ENCODE peak calls at places on chromosome 12, in seven cellular contexts. E is Calu3, S is WTC11, R is heart left ventricle, O is AG04449, W is colonic mucosa, N is endothelial cell of umbilical vein. P is an unnamed sample.

GRCh38 chr12:106179086-106179485 is 40.3 kb upstream of the NUAK1 start:
- DNase-seq in E (no peak), S (no peak), R (peak), O (no peak), W (no peak), N (no peak), P (no peak)

GRCh38 chr12:91818236-91819131 is 327.2 kb downstream of the BTG1 start:
- DNase-seq in E (no peak), S (no peak), R (no peak), O (no peak), W (no peak), N (no peak), P (no peak)

GRCh38 chr12:129902371-129903091 is 1.3 kb downstream of the TMEM132D start:
- DNase-seq in E (no peak), S (no peak), R (no peak), O (no peak), W (no peak), N (no peak), P (no peak)

GRCh38 chr12:102501773-102502172 is 21.4 kb upstream of the IGF1 start:
- DNase-seq in E (no peak), S (no peak), R (no peak), O (no peak), W (no peak), N (no peak), P (no peak)

GRCh38 chr12:106084048-106084671 is 54.6 kb downstream of the NUAK1 start:
- DNase-seq in E (no peak), S (peak), R (no peak), O (peak), W (no peak), N (no peak), P (no peak)

GRCh38 chr12:123997908-123998307 is 24.9 kb downstream of the ZNF664 start:
- DNase-seq in E (no peak), S (no peak), R (no peak), O (no peak), W (no peak), N (no peak), P (no peak)

GRCh38 chr12:18267427-18267826 is 6.1 kb downstream of the PIK3C2G start:
- DNase-seq in E (no peak), S (no peak), R (no peak), O (no peak), W (no peak), N (no peak), P (no peak)

GRCh38 chr12:57216014-57216891 is at the start of gene NXPH4:
- DNase-seq in E (peak), S (peak), R (peak), O (no peak), W (peak), N (no peak), P (no peak)

GRCh38 chr12:50217202-50217601 is 50.0 kb upstream of the CERS5 start:
- DNase-seq in E (no peak), S (no peak), R (no peak), O (no peak), W (no peak), N (no peak), P (no peak)

GRCh38 chr12:19436931-19437330 is 2.4 kb upstream of the AEBP2 start:
- DNase-seq in E (no peak), S (no peak), R (no peak), O (no peak), W (no peak), N (no peak), P (no peak)

GRCh38 chr12:6539276-6540134 is 5.2 kb downstream of the GAPDH start:
- DNase-seq in E (no peak), S (no peak), R (no peak), O (no peak), W (peak), N (no peak), P (no peak)

GRCh38 chr12:124565071-124565491 is 2.3 kb downstream of the NCOR2 start:
- DNase-seq in E (no peak), S (no peak), R (no peak), O (no peak), W (no peak), N (no peak), P (no peak)

GRCh38 chr12:14665354-14666348 is 30.7 kb downstream of the GUCY2C start:
- DNase-seq in E (no peak), S (peak), R (no peak), O (no peak), W (no peak), N (no peak), P (no peak)

GRCh38 chr12:26833692-26834168 is 736 bp upstream of the ITPR2 start:
- DNase-seq in E (no peak), S (peak), R (no peak), O (no peak), W (peak), N (peak), P (no peak)

GRCh38 chr12:47303207-47303606 is 223.4 kb upstream of the AMIGO2 start:
- DNase-seq in E (no peak), S (no peak), R (no peak), O (peak), W (no peak), N (no peak), P (no peak)

GRCh38 chr12:76374395-76375020 is 26.3 kb upstream of the BBS10 start:
- DNase-seq in E (peak), S (no peak), R (no peak), O (peak), W (no peak), N (no peak), P (no peak)

GRCh38 chr12:57896139-57896436 is 45.3 kb upstream of the ATP23 start:
- DNase-seq in E (no peak), S (no peak), R (no peak), O (no peak), W (peak), N (no peak), P (no peak)

GRCh38 chr12:12645485-12645884 is 33.8 kb downstream of the CREBL2 start:
- DNase-seq in E (peak), S (no peak), R (no peak), O (no peak), W (no peak), N (peak), P (no peak)

GRCh38 chr12:114904254-114905003 is 220.5 kb upstream of the TBX3 start:
- DNase-seq in E (no peak), S (no peak), R (no peak), O (no peak), W (no peak), N (no peak), P (no peak)

GRCh38 chr12:7079826-7080125 is 12.5 kb downstream of the C1R start:
- DNase-seq in E (no peak), S (no peak), R (no peak), O (no peak), W (no peak), N (no peak), P (no peak)

GRCh38 chr12:130423136-130423535 is 85.4 kb downstream of the PIWIL1 start:
- DNase-seq in E (no peak), S (no peak), R (no peak), O (no peak), W (no peak), N (no peak), P (no peak)

GRCh38 chr12:6039894-6040601 is 84.4 kb downstream of the VWF start:
- DNase-seq in E (peak), S (peak), R (peak), O (no peak), W (peak), N (peak), P (peak)

GRCh38 chr12:6376965-6377666 is 1.8 kb upstream of the SCNN1A start:
- DNase-seq in E (no peak), S (no peak), R (no peak), O (no peak), W (no peak), N (no peak), P (no peak)

GRCh38 chr12:58416211-58416610 is 474.8 kb downstream of the ATP23 start:
- DNase-seq in E (no peak), S (no peak), R (no peak), O (peak), W (no peak), N (peak), P (no peak)

GRCh38 chr12:1525858-1526257 is 68.5 kb downstream of the FBXL14 start:
- DNase-seq in E (no peak), S (no peak), R (no peak), O (no peak), W (no peak), N (no peak), P (no peak)

GRCh38 chr12:79652521-79652920 is 38.2 kb downstream of the PAWR start:
- DNase-seq in E (no peak), S (no peak), R (no peak), O (no peak), W (no peak), N (no peak), P (no peak)

GRCh38 chr12:16564675-16565074 is 41.3 kb downstream of the LMO3 start:
- DNase-seq in E (no peak), S (no peak), R (no peak), O (no peak), W (no peak), N (no peak), P (no peak)

GRCh38 chr12:105716621-105717020 is 386.1 kb downstream of the C12orf75 start:
- DNase-seq in E (no peak), S (no peak), R (no peak), O (no peak), W (no peak), N (no peak), P (no peak)

GRCh38 chr12:45518516-45519235 is 210.8 kb upstream of the ARID2 start:
- DNase-seq in E (peak), S (no peak), R (no peak), O (no peak), W (no peak), N (no peak), P (no peak)

GRCh38 chr12:53051058-53051880 is 1.4 kb downstream of the TNS2 start:
- DNase-seq in E (no peak), S (no peak), R (peak), O (no peak), W (peak), N (peak), P (no peak)

GRCh38 chr12:46377678-46378077 is 5.1 kb upstream of the SLC38A2 start:
- DNase-seq in E (no peak), S (no peak), R (no peak), O (no peak), W (no peak), N (no peak), P (no peak)

GRCh38 chr12:19026035-19026434 is 103.5 kb upstream of the PLEKHA5 start:
- DNase-seq in E (no peak), S (no peak), R (no peak), O (no peak), W (no peak), N (no peak), P (no peak)

GRCh38 chr12:49043856-49044258 is 16.7 kb downstream of the KMT2D start:
- DNase-seq in E (peak), S (peak), R (peak), O (no peak), W (peak), N (peak), P (peak)

GRCh38 chr12:26699237-26699636 is 133.8 kb downstream of the ITPR2 start:
- DNase-seq in E (no peak), S (no peak), R (no peak), O (no peak), W (no peak), N (peak), P (no peak)

GRCh38 chr12:2183556-2184541 is 131.1 kb downstream of the CACNA1C start:
- DNase-seq in E (no peak), S (no peak), R (no peak), O (peak), W (no peak), N (no peak), P (no peak)

GRCh38 chr12:132163911-132164288 is 19.6 kb downstream of the NOC4L start:
- DNase-seq in E (no peak), S (no peak), R (no peak), O (no peak), W (no peak), N (no peak), P (no peak)
- TF ChIP-seq CTCF in E (peak), S (peak), R (no peak), O (no peak), W (no peak), N (peak), P (peak)

GRCh38 chr12:55932546-55932919 is 1.6 kb downstream of the DGKA start:
- DNase-seq in E (no peak), S (no peak), R (no peak), O (no peak), W (peak), N (peak), P (peak)

GRCh38 chr12:55930771-55931316 is at the start of gene DGKA:
- DNase-seq in E (peak), S (peak), R (no peak), O (peak), W (peak), N (peak), P (no peak)

GRCh38 chr12:55931780-55932545 is 1.0 kb downstream of the DGKA start:
- DNase-seq in E (peak), S (peak), R (peak), O (no peak), W (peak), N (peak), P (no peak)

GRCh38 chr12:55933158-55933798 is 2.3 kb downstream of the DGKA start:
- DNase-seq in E (peak), S (no peak), R (no peak), O (no peak), W (peak), N (peak), P (peak)

DNA sequence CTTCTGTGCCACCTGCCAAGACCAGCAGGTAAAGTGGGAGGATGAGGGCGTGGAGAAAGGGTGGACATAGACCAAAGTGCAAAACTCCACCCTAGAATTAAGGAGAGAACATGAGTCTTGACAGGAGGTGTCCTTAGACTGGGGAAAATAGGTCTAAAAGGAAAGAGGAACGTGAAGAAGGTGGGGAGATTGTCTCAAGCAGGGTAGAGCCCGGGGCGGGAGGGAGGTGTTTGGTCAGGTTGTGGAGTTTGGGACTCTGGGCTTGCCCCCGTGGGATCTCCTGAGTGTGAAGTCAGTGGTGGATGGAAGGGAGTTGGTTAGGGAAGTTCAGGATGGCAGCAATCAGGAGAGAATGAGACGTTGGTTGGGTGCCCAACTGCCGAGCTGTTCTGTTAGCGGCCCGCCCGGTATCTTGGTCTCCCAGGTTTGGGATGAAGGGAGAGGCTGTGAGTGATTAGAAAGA is 386 bp downstream of the DGKA start:
- DNase-seq in E (peak), S (no peak), R (no peak), O (no peak), W (peak), N (peak), P (no peak)
- TF ChIP-seq CTCF in E (no peak), S (no peak), R (no peak), O (no peak), W (no peak), N (no peak), P (no peak)

GRCh38 chr12:27969011-27969900 is 3.3 kb downstream of the PTHLH start:
- DNase-seq in E (peak), S (peak), R (no peak), O (no peak), W (no peak), N (peak), P (no peak)
- TF ChIP-seq CTCF in E (no peak), S (no peak), R (no peak), O (peak), W (no peak), N (no peak), P (no peak)

DNA sequence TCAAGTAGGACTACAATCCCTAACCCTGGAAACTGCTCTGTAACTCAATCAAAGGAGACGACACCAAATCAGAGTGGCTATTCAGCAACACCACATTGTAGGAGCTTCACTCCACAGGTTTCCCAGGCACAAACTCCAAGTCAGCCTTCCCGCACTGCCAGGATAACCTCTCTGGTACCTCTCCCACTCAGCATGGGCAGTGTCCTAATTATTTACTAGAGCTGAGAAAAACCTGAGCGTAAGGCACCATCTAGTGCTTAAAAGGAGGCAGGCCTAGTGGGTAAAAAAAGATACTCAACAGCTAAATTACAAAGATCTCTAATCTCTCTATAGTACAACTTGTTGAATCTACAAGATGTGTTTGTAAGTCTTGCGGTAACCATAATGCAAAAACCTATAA is 36.1 kb downstream of the PARP11 start:
- DNase-seq in E (no peak), S (no peak), R (no peak), O (no peak), W (no peak), N (no peak), P (no peak)
- TF ChIP-seq CTCF in E (no peak), S (no peak), R (no peak), O (no peak), W (no peak), N (no peak), P (no peak)

GRCh38 chr12:11628353-11628752 is 21.1 kb upstream of the ETV6 start:
- DNase-seq in E (no peak), S (no peak), R (no peak), O (no peak), W (no peak), N (no peak), P (no peak)

GRCh38 chr12:11624126-11624525 is 25.3 kb upstream of the ETV6 start:
- DNase-seq in E (no peak), S (no peak), R (no peak), O (no peak), W (no peak), N (no peak), P (no peak)

GRCh38 chr12:11623382-11623781 is 26.1 kb upstream of the ETV6 start:
- DNase-seq in E (no peak), S (no peak), R (no peak), O (no peak), W (no peak), N (no peak), P (no peak)

GRCh38 chr12:11621797-11622423 is 27.6 kb upstream of the ETV6 start:
- DNase-seq in E (no peak), S (no peak), R (peak), O (no peak), W (no peak), N (peak), P (no peak)

DNA sequence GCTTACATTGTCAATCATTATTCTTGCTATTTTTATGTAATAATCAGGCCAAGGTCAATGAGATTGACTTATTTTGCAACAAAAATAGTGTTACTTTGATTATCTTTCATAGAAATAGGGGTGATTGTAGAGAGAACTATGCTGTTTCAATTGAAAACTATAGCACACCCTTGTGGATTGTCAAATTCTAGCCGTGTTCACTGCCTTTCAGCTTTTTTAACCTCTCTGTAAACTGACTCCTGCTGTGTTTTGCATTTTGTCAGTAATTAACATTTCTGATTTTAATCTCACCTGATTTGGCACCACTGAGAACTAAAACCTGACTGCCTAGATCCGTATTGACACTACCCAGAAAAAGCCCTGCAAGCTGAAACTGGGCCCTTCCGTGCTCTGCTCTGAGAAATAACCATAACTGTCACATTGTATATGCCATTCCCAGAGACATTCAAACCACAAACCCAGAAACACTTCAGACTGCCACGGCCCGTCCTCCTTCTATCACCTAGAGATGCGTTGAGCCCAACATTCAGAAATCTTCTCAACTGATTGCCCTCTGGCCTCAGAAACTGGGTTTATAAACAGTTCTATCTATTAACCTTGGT is 26.6 kb upstream of the ETV6 start:
- DNase-seq in E (no peak), S (no peak), R (no peak), O (no peak), W (no peak), N (no peak), P (no peak)
- TF ChIP-seq CTCF in E (no peak), S (no peak), R (no peak), O (peak), W (no peak), N (no peak), P (no peak)

DNA sequence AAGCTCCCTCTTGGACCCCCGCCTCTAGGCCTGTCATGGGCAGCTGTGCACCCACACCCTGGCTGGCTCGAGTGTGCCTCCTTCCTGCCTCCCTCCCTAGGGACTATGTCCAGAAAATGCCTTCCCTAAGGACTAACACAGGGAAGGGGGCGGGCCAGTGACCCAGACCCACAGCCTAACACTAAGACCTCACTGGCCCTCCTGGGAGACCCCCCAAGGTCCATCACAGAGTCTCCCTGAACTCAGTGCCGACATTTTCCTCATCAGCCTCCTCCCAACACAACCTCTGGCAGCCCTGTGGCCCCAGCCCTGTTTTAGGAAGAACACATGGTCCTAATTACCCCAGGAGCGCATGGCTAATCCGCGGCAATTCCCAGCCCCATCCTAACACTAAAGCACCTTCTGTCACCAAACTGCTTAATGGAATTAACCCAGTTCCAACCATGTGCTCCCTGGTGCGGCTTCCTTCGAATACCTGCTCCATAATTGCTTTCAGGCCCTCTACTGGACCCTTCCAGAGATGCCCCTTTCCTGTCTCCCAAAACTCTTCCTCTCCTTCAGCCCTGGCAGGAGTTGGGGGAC is 5.6 kb downstream of the MSI1 start:
- DNase-seq in E (no peak), S (no peak), R (no peak), O (no peak), W (no peak), N (no peak), P (no peak)
- TF ChIP-seq CTCF in E (no peak), S (no peak), R (no peak), O (no peak), W (no peak), N (no peak), P (no peak)